ENCODE peak calls at places on chromosomes 2 and 18, in five cellular contexts. One of them, this sample, is unnamed.

GRCh38 chr2:40680547-40680946 is 228.7 kb upstream of the SLC8A1 start:
- DNase-seq in A549: no peak
- DNase-seq in endodermal cell: no peak
- DNase-seq in H7: no peak
- DNase-seq in aorta: no peak
- DNase-seq in this sample: peak; percentile 34

GRCh38 chr2:98794214-98794810 is 63.4 kb upstream of the MGAT4A start:
- DNase-seq in A549: no peak
- DNase-seq in endodermal cell: no peak
- DNase-seq in H7: no peak
- DNase-seq in aorta: no peak
- DNase-seq in this sample: no peak

GRCh38 chr18:80253236-80253635 is 5.9 kb upstream of the PARD6G start:
- DNase-seq in A549: no peak
- DNase-seq in endodermal cell: peak; percentile 32
- DNase-seq in H7: no peak
- DNase-seq in aorta: no peak
- DNase-seq in this sample: no peak

GRCh38 chr18:35592298-35592697 is 10.8 kb downstream of the GALNT1 start:
- DNase-seq in A549: no peak
- DNase-seq in endodermal cell: no peak
- DNase-seq in H7: no peak
- DNase-seq in aorta: no peak
- DNase-seq in this sample: no peak

GRCh38 chr2:222891890-222892289 is 31.1 kb downstream of the ACSL3 start:
- DNase-seq in A549: no peak
- DNase-seq in endodermal cell: no peak
- DNase-seq in H7: no peak
- DNase-seq in aorta: no peak
- DNase-seq in this sample: peak; percentile 44

GRCh38 chr2:63058742-63059433 is 8.3 kb downstream of the OTX1 start:
- DNase-seq in A549: no peak
- DNase-seq in endodermal cell: peak; percentile 83
- DNase-seq in H7: peak; percentile 80
- DNase-seq in aorta: no peak
- DNase-seq in this sample: no peak

GRCh38 chr18:3162181-3162580 is 57.6 kb downstream of the MYOM1 start:
- DNase-seq in A549: no peak
- DNase-seq in endodermal cell: no peak
- DNase-seq in H7: no peak
- DNase-seq in aorta: no peak
- DNase-seq in this sample: no peak

GRCh38 chr2:188978291-188979081 is 4.3 kb downstream of the COL3A1 start:
- DNase-seq in A549: peak; percentile 67
- DNase-seq in endodermal cell: no peak
- DNase-seq in H7: peak; percentile 12
- DNase-seq in aorta: no peak
- DNase-seq in this sample: peak; percentile 86

GRCh38 chr2:173999724-174000123 is 34.6 kb upstream of the SP3 start:
- DNase-seq in A549: no peak
- DNase-seq in endodermal cell: no peak
- DNase-seq in H7: no peak
- DNase-seq in aorta: no peak
- DNase-seq in this sample: no peak

GRCh38 chr2:167943877-167944276 is 303.5 kb downstream of the STK39 start:
- DNase-seq in A549: no peak
- DNase-seq in endodermal cell: no peak
- DNase-seq in H7: no peak
- DNase-seq in aorta: no peak
- DNase-seq in this sample: peak; percentile 6

GRCh38 chr2:239738159-239738558 is 287.0 kb downstream of the NDUFA10 start:
- DNase-seq in A549: no peak
- DNase-seq in endodermal cell: no peak
- DNase-seq in H7: peak; percentile 67
- DNase-seq in aorta: no peak
- DNase-seq in this sample: no peak

GRCh38 chr2:136253288-136254004 is 135.5 kb upstream of the CXCR4 start:
- DNase-seq in A549: no peak
- DNase-seq in endodermal cell: no peak
- DNase-seq in H7: no peak
- DNase-seq in aorta: peak; percentile 85
- DNase-seq in this sample: no peak

GRCh38 chr2:11155326-11156059 is at the start of gene SLC66A3:
- DNase-seq in A549: peak; percentile 24
- DNase-seq in endodermal cell: no peak
- DNase-seq in H7: no peak
- DNase-seq in aorta: no peak
- DNase-seq in this sample: peak; percentile 91

GRCh38 chr2:228840743-228841114 is 430.4 kb downstream of the PID1 start:
- DNase-seq in A549: no peak
- DNase-seq in endodermal cell: no peak
- DNase-seq in H7: no peak
- DNase-seq in aorta: no peak
- DNase-seq in this sample: no peak
- H3K4me3 ChIP-seq in A549: no peak overlapping the region
- H3K4me3 ChIP-seq in endodermal cell: no peak overlapping the region
- H3K4me3 ChIP-seq in H7: no peak overlapping the region
- H3K4me3 ChIP-seq in aorta: no peak overlapping the region
- H3K4me3 ChIP-seq in this sample: no peak overlapping the region

DNA sequence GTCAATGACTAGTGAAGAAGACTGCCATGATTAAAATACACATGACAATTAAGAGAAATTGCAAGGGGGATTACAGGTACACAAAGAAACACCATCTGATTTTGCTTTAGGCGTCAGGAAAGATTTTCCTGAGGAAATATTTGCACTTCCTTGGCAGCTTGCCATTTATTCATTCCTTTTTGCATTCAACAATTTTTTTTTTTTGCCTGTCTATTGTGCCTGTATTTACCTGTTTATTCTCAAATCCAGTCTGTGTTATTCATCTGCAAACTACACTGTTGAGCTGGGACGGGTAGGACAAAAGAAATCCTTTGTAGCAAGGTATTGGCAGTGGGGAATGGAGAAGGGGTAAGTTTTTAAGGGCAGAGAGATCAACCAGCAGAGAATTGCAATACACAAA is 31.8 kb downstream of the SMAD2 start:
- DNase-seq in A549: no peak
- DNase-seq in endodermal cell: no peak
- DNase-seq in H7: no peak
- DNase-seq in aorta: no peak
- DNase-seq in this sample: no peak
- H3K4me3 ChIP-seq in A549: peak overlapping the region; percentile 13
- H3K4me3 ChIP-seq in endodermal cell: peak overlapping the region; percentile 66
- H3K4me3 ChIP-seq in H7: no peak overlapping the region
- H3K4me3 ChIP-seq in aorta: no peak overlapping the region
- H3K4me3 ChIP-seq in this sample: no peak overlapping the region

DNA sequence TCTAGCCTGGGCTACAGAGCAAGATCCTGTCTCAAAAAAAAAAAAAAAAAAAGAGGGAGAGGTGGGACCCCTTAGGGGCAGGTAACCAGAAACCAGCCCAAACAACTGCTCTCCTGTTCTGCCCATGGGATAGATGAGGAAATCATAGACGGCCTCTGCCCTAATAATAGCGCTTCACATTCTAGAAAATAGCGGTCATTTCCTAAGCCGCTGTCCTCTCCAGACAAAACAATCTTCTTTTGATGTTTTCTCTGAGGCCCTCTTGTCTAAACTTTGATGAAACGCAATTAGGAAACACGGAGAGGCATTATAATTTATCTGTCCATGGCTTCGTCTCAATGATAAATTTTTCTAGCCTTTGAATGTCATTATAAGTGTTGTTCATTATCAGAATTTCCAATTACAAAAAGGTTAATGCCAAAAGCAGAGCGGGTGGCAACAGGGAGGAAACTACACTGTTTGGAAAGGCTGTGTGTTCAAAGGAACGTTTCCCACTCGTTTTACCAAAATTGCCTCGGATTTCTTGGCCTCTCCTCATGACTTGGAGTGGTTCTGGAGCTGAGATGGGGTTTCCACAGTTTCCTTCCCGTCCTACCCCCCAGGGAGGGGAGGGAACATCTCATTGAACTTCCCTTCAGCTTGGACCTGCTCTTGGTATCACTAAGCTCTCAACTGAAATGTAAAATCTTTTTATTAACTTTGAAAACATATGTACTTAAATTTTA is 151.6 kb upstream of the ZNF236 start:
- DNase-seq in A549: no peak
- DNase-seq in endodermal cell: peak; percentile 5
- DNase-seq in H7: no peak
- DNase-seq in aorta: no peak
- DNase-seq in this sample: peak; percentile 46
- H3K4me3 ChIP-seq in A549: no peak overlapping the region
- H3K4me3 ChIP-seq in endodermal cell: no peak overlapping the region
- H3K4me3 ChIP-seq in H7: no peak overlapping the region
- H3K4me3 ChIP-seq in aorta: no peak overlapping the region
- H3K4me3 ChIP-seq in this sample: no peak overlapping the region

DNA sequence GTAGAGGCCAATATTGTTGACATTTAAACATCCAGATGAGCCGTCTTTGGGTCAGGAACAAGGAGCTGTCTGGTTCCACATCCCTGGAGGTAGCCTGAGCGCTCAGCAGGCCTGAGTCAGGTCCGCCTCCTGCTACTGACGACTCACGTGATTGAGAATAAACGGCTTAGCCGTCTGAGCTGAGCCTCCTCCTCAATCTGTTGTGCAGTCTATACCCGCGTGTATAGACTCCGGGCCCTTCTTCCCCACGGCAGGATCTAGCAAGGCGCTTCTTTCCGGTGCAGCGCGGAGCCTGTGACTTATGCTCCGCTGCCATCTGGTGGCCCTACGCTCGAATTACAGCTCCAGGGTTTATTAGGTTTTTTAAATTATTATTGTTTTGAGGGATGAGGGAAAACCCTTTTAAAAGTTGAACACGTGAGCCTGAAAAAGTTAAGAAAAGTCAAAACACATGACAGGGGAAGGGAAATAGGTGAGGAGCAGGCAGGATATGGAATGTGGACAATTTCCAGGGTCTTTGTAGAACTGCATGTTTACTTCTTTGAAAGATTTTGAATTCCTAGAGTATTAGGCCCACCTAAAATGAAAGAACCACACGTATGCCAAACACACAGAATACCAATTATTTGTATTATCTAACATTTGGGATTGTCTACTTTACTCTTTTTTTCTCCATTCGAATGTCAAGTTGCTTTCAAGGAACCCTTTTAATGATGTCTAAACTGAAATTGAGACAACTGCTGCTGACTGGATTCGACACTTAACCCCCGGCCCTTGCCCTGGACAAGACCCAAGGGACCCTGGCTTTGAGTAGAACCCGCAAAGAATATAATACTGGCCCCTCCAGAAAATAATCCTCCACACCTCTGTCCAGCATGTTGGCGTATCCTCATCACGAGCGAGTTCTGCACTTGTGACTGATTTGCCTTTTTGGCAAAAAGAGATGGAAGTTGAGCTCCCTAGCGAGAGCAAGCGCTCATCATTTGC is 112.4 kb upstream of the ZNF236 start:
- DNase-seq in A549: peak; percentile 58
- DNase-seq in endodermal cell: peak; percentile 83
- DNase-seq in H7: peak; percentile 87
- DNase-seq in aorta: peak; percentile 76
- DNase-seq in this sample: peak; percentile 76
- H3K4me3 ChIP-seq in A549: no peak overlapping the region
- H3K4me3 ChIP-seq in endodermal cell: no peak overlapping the region
- H3K4me3 ChIP-seq in H7: no peak overlapping the region
- H3K4me3 ChIP-seq in aorta: no peak overlapping the region
- H3K4me3 ChIP-seq in this sample: no peak overlapping the region

DNA sequence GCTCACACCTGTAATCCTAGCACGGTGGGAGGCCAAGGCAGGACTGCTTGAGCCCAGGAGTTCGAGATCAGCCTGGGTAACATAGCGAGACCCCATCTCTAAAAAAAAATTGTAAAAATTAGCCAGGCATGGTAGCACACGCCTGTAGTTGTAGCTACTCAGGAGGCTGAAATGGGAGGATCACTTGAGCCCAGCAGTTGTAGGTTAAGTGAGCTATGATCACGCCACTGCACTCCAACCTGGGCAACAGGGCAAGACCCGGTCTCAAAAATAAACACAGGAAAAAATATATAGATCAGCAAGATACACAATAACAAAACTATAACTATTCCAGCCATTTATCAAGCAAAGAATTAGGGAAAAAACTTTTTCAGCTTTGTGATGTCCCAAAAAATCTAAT is 3.0 kb downstream of the SF3B1 start:
- DNase-seq in A549: no peak
- DNase-seq in endodermal cell: no peak
- DNase-seq in H7: no peak
- DNase-seq in aorta: no peak
- DNase-seq in this sample: no peak
- H3K4me3 ChIP-seq in A549: no peak overlapping the region
- H3K4me3 ChIP-seq in endodermal cell: peak overlapping the region; percentile 100
- H3K4me3 ChIP-seq in H7: no peak overlapping the region
- H3K4me3 ChIP-seq in aorta: no peak overlapping the region
- H3K4me3 ChIP-seq in this sample: peak overlapping the region; percentile 17

DNA sequence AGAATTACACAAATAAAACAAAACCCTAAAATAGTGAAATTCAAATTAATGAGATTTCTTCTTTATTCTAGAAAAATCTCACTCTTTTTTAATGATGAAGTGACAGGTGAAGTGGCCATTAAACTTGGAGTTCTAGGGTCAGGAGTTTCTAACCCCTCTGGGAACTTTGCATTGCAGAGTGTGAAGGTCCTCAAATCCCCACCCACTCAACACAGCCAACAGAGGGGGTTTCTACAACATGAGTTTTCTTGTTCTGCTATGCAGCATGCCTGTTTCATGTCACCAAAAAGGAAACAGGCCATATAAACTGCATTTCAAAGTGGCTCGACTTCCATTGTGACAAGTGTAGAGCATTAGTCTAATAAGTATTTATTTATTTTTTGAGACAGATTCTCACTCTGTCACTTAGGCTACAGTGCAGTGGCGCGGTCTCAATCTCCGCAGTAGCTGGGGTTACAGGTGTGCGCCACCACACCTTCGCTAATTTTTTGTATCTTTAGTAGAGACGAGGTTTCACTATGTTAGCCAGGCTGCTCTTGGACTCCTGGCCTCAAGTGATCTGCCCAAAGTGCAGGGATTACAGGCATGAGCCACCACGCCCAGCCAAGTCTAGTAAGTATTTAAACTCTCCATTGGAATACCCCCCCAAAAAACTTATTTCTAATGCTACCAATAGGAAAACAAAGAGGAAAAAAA is 146.1 kb upstream of the ZFP36L2 start:
- DNase-seq in A549: no peak
- DNase-seq in endodermal cell: no peak
- DNase-seq in H7: no peak
- DNase-seq in aorta: no peak
- DNase-seq in this sample: no peak
- H3K4me3 ChIP-seq in A549: no peak overlapping the region
- H3K4me3 ChIP-seq in endodermal cell: no peak overlapping the region
- H3K4me3 ChIP-seq in H7: no peak overlapping the region
- H3K4me3 ChIP-seq in aorta: no peak overlapping the region
- H3K4me3 ChIP-seq in this sample: no peak overlapping the region

DNA sequence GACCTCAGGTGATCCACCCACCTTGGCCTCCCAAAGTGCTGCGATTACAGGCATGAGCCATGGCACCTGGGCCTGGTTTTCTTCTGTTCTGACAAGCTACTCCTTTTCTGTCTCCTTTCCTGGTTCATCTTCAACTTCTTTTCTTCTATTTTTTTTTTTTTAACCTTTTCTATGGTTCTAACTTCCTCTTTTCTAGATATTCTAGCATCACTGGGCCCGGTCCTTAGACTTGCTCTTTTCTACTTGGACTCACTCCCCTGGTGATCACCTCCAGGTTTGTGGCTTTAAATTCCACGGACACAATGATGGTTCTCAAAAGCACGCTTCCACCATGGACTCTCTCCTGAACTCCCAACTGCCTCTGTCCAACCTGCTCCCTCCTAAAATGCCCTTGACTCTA is 2.0 kb downstream of the EIF2AK2 start:
- DNase-seq in A549: no peak
- DNase-seq in endodermal cell: no peak
- DNase-seq in H7: no peak
- DNase-seq in aorta: no peak
- DNase-seq in this sample: no peak
- H3K4me3 ChIP-seq in A549: no peak overlapping the region
- H3K4me3 ChIP-seq in endodermal cell: no peak overlapping the region
- H3K4me3 ChIP-seq in H7: no peak overlapping the region
- H3K4me3 ChIP-seq in aorta: no peak overlapping the region
- H3K4me3 ChIP-seq in this sample: no peak overlapping the region